ENCODE peak calls at places on chromosomes 5 and 9, in six cellular contexts. C is neural crest cell, L is upper lobe of right lung, S is chondrocyte, Y is D721Med, O is glutamatergic neuron. H is an unnamed sample.

GRCh38 chr9:2241461-2241874 is 226.3 kb downstream of the SMARCA2 start:
- DNase-seq in C (peak), L (peak), S (no peak), Y (no peak), O (peak), H (peak)

GRCh38 chr5:10702040-10702629 is 58.9 kb downstream of the DAP start:
- DNase-seq in S (no peak), C (no peak), O (no peak), Y (no peak), L (no peak), H (no peak)

GRCh38 chr9:72396247-72397091 is 31.5 kb upstream of the ZFAND5 start:
- DNase-seq in C (no peak), S (no peak), Y (no peak), L (no peak), O (no peak), H (no peak)

GRCh38 chr5:10317825-10318682 is 10.4 kb upstream of the CMBL start:
- DNase-seq in S (no peak), C (no peak), O (no peak), L (no peak), Y (no peak), H (no peak)

GRCh38 chr5:123699571-123699970 is 187.6 kb downstream of the CSNK1G3 start:
- DNase-seq in S (no peak), L (no peak), Y (no peak), C (no peak), O (no peak), H (no peak)

GRCh38 chr9:17219261-17219660 is 84.4 kb downstream of the CNTLN start:
- DNase-seq in S (no peak), C (no peak), O (no peak), L (no peak), Y (no peak), H (no peak)

GRCh38 chr5:144170276-144171024 is at the start of the genes KCTD16 and YIPF5:
- DNase-seq in L (peak), Y (peak), S (peak), C (peak), O (peak), H (peak)

GRCh38 chr9:114330636-114331035 is 967 bp downstream of the ORM2 start:
- DNase-seq in Y (no peak), C (no peak), O (no peak), S (peak), L (no peak), H (no peak)

GRCh38 chr9:4508907-4509589 is 18.8 kb downstream of the SLC1A1 start:
- DNase-seq in S (no peak), Y (no peak), L (no peak), O (no peak), C (no peak), H (no peak)

GRCh38 chr9:135835131-135835530 is 72.2 kb downstream of the CAMSAP1 start:
- DNase-seq in C (no peak), S (peak), O (no peak), L (peak), Y (no peak), H (no peak)

GRCh38 chr5:53364098-53364497 is 116.3 kb upstream of the FST start:
- DNase-seq in Y (no peak), L (no peak), S (no peak), O (no peak), C (no peak), H (no peak)

GRCh38 chr5:126847318-126848221 is 70.6 kb downstream of the LMNB1 start:
- DNase-seq in S (no peak), Y (no peak), C (no peak), L (no peak), O (no peak), H (no peak)

GRCh38 chr9:131589993-131590392 is 44.7 kb downstream of the PRRT1B start:
- DNase-seq in C (no peak), L (no peak), S (no peak), O (no peak), Y (no peak), H (no peak)

GRCh38 chr5:89351232-89351631 is 468.2 kb upstream of the MEF2C start:
- DNase-seq in O (no peak), Y (no peak), C (no peak), L (no peak), S (no peak), H (no peak)

GRCh38 chr9:81685763-81686613 is 3.4 kb downstream of the TLE1 start:
- DNase-seq in Y (no peak), C (no peak), O (no peak), L (no peak), S (no peak), H (no peak)

GRCh38 chr9:112447283-112447761 is 39.3 kb upstream of the KIAA1958 start:
- DNase-seq in C (no peak), S (no peak), O (no peak), L (no peak), Y (no peak), H (no peak)

GRCh38 chr5:61303348-61303747 is 28.7 kb upstream of the ZSWIM6 start:
- DNase-seq in Y (no peak), O (no peak), S (no peak), C (no peak), L (no peak), H (no peak)

GRCh38 chr5:135040331-135041144 is 6.5 kb upstream of the PITX1 start:
- DNase-seq in S (peak), L (no peak), C (no peak), O (peak), Y (no peak), H (no peak)

GRCh38 chr9:33637881-33638280 is 113.8 kb downstream of the ANKRD18B start:
- DNase-seq in O (no peak), C (no peak), Y (no peak), L (no peak), S (no peak), H (no peak)

GRCh38 chr9:33633621-33634020 is 109.6 kb downstream of the ANKRD18B start:
- DNase-seq in S (no peak), O (no peak), Y (no peak), C (no peak), L (no peak), H (no peak)

DNA sequence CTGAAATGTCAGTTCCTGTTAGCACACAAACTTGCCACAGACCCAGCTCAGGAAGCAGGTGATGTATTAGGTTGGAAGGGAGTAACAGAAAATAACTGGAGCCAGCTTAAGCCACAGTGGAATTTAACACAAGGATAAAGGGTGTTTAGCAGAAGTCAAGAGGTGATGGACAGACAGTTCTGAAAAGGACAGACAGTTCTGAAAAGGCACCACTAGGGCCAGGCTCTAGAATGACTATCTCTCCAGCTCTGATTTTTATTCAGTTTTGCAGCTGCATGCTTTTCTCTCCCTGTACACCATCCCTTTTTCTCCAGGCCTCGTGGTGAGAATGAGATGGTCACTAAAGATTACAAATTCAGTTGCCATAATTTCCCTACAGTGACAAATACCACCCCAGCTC is 114.5 kb downstream of the ANKRD18B start:
- DNase-seq in L (no peak), C (no peak), O (no peak), S (no peak), Y (no peak), H (no peak)
- TF ChIP-seq CTCF in L (no peak), C (no peak), O (no peak), S (no peak), Y (no peak), H (no peak)

DNA sequence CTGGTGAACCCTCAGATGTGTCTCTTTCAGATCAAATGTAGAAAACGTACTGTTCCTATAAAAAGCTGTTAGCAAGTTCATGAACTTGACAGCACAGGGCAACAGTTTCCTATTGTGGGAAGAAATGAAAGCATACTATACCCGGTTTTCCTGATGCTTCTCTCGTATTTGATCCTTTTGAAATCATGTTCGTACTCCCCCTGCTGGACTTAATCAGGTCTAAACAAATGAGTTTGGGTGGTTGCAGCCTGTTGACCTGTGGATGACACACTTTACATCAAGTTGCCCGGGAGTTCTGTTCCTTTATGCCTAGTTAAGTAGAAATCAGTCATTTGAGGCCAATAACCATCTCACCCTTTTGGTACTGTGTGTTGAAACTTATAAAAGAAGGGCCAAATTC is 1992.3 kb downstream of the MAT2B start:
- DNase-seq in L (no peak), O (no peak), C (no peak), Y (no peak), S (no peak), H (no peak)
- TF ChIP-seq CTCF in L (peak), O (peak), C (peak), Y (peak), S (peak), H (no peak)

GRCh38 chr9:133340916-133341315 is 4.9 kb upstream of the SURF6 start:
- DNase-seq in O (no peak), S (no peak), Y (no peak), C (no peak), L (no peak), H (no peak)

GRCh38 chr9:133342083-133342406 is 5.9 kb downstream of the MED22 start:
- DNase-seq in O (peak), S (no peak), C (no peak), Y (no peak), L (no peak), H (no peak)

GRCh38 chr9:133341369-133342082 is 5.5 kb upstream of the SURF6 start:
- DNase-seq in L (peak), S (no peak), C (no peak), O (no peak), Y (no peak), H (no peak)

GRCh38 chr9:133344071-133344470 is 3.9 kb downstream of the MED22 start:
- DNase-seq in Y (no peak), O (no peak), S (no peak), L (no peak), C (no peak), H (no peak)

GRCh38 chr9:133342570-133342969 is 5.4 kb downstream of the MED22 start:
- DNase-seq in Y (no peak), L (no peak), O (peak), C (no peak), S (no peak), H (no peak)
- TF ChIP-seq CTCF in Y (no peak), L (peak), O (no peak), C (peak), S (no peak), H (no peak)

GRCh38 chr5:177607452-177608192 is 7.7 kb downstream of the B4GALT7 start:
- DNase-seq in O (peak), S (peak), C (peak), L (peak), Y (peak), H (peak)
- TF ChIP-seq CTCF in O (peak), S (peak), C (peak), L (peak), Y (peak), H (peak)

GRCh38 chr9:20551835-20552234 is 70.5 kb downstream of the MLLT3 start:
- DNase-seq in C (no peak), O (no peak), Y (no peak), L (no peak), S (no peak), H (no peak)

GRCh38 chr9:20551236-20551635 is 71.1 kb downstream of the MLLT3 start:
- DNase-seq in C (no peak), O (no peak), L (no peak), Y (no peak), S (no peak), H (no peak)

GRCh38 chr9:20553750-20554149 is 68.5 kb downstream of the MLLT3 start:
- DNase-seq in C (no peak), S (no peak), O (no peak), L (no peak), Y (no peak), H (no peak)

GRCh38 chr9:20550326-20550725 is 72.0 kb downstream of the MLLT3 start:
- DNase-seq in L (no peak), Y (no peak), C (no peak), O (no peak), S (no peak), H (no peak)

GRCh38 chr9:20552874-20553624 is 69.2 kb downstream of the MLLT3 start:
- DNase-seq in O (no peak), Y (no peak), C (no peak), L (no peak), S (no peak), H (no peak)
- TF ChIP-seq CTCF in O (no peak), Y (peak), C (peak), L (peak), S (peak), H (peak)

DNA sequence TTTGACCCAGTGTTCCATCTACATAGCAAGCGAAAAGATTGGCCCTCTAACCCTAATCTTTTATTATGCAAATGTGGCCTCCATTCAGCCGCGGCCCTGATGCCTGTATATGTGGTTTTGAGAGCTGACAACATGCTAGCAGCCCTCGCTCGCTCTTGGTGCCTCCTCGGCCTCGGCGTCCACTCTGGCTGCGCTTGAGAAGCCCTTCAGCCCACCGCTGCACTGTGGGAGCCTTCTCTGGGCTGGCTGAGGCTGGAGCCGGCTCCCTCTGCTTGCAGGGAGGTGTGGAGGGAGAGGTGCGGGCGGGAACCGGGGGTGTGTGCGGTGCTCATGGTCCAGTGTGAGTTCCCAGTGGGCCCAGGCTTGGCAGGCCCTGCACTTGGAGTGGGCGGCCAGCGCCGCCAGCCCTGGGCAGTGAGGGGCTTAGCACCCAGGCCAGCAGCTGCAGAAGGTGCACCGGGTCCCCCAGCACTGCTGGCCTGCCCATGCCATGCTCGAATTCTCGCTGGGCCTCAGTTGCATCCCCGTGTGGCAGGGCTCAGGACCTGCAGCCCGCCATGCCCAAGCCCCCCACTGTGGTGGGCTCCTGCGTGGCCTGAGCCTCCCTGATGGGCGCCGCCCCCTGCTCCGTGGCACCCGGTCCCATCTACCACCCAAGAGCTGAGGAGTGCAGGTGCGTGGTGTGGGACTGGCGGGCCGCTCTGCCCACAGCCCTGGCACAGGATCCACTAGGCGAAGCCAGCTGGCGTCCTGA is 757.5 kb upstream of the CTNND2 start:
- DNase-seq in C (no peak), S (no peak), Y (no peak), O (no peak), L (no peak), H (no peak)
- TF ChIP-seq CTCF in C (no peak), S (no peak), Y (no peak), O (no peak), L (no peak), H (no peak)

GRCh38 chr5:127998950-127999349 is 84.6 kb upstream of the SLC12A2 start:
- DNase-seq in S (no peak), Y (no peak), C (no peak), O (no peak), L (no peak), H (no peak)

GRCh38 chr5:127995556-127995955 is 88.0 kb upstream of the SLC12A2 start:
- DNase-seq in L (no peak), O (no peak), S (no peak), C (no peak), Y (no peak), H (no peak)

GRCh38 chr5:127994087-127994660 is 89.4 kb upstream of the SLC12A2 start:
- DNase-seq in S (no peak), Y (no peak), C (no peak), O (no peak), L (no peak), H (no peak)

GRCh38 chr5:127999909-128000308 is 83.7 kb upstream of the SLC12A2 start:
- DNase-seq in O (no peak), L (no peak), Y (no peak), C (no peak), S (no peak), H (no peak)

DNA sequence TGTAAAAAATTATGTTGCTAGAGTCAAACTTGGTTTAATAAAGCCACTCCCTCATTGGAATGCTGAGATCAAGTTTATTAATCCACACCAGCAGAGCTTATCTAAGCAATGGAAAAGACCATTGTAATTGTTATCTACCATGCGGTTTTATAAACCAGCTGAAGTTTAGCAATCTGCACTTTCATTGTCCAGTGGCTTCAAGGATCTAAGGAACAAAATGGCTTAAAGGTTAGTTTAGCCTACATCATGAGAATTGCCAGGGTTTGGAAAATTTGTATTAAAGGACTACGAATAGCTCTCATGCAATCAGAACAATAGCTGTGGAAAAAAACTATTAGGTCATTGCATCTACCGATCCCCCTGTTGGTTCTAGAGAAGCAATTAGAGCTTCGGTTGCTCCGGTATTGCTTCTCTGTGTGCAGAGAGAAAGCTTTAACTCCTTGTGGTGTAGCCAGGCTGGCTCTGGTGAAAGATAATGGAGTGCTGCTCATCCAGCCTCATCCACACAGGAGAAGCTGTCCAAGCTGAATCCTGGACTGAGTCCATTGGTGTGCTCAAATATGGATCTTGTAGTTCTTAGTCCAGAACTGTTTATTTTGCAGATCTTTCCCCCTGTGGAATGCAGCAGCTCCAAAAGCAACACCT is 86.3 kb upstream of the SLC12A2 start:
- DNase-seq in S (no peak), Y (no peak), O (no peak), C (no peak), L (no peak), H (no peak)
- TF ChIP-seq CTCF in S (no peak), Y (no peak), O (no peak), C (no peak), L (no peak), H (no peak)

GRCh38 chr5:83337453-83338035 is 134.0 kb upstream of the VCAN start:
- DNase-seq in S (no peak), O (no peak), Y (no peak), C (no peak), L (no peak), H (no peak)
- TF ChIP-seq CTCF in S (no peak), O (no peak), Y (no peak), C (no peak), L (no peak), H (no peak)

GRCh38 chr9:90774682-90775081 is 26.9 kb upstream of the SYK start:
- DNase-seq in C (no peak), L (no peak), S (no peak), Y (no peak), O (no peak), H (no peak)
- TF ChIP-seq CTCF in C (no peak), L (no peak), S (no peak), Y (no peak), O (no peak), H (no peak)